ENCODE peak calls at places on chromosomes 11 and 22, in nine cellular contexts. R is iris pigment epithelial cell; E is EL; D is activated naive CD4-positive, alpha-beta T cell treated with anti-CD3 and anti-CD28 coated beads, Interleukin-2, amount 10 ng/mL, durations not matched to agents 7 days and 5 days; Q is T follicular helper cell; W is Kasumi-1; P is ovary; S is hypothalamus; X is C1 segment of cervical spinal cord. Z is an unnamed sample.

GRCh38 chr11:14073821-14074529 is 111.5 kb downstream of the SPON1 start:
- DNase-seq in X (no peak), P (no peak), W (no peak), R (no peak), D (no peak), S (no peak), Q (no peak), E (no peak), Z (no peak)

GRCh38 chr22:21067901-21068680 is 22.3 kb downstream of the LRRC74B start:
- DNase-seq in S (no peak), D (no peak), Q (no peak), P (no peak), R (no peak), X (no peak), E (no peak), W (no peak), Z (no peak)

GRCh38 chr22:17773606-17774205 is 563 bp downstream of the BID start:
- DNase-seq in S (no peak), Q (peak; percentile 30), D (peak; percentile 74), W (peak; percentile 40), R (peak; percentile 62), P (peak; percentile 57), X (no peak), E (peak; percentile 57), Z (peak; percentile 53)

GRCh38 chr11:8794677-8795103 is 112.1 kb downstream of the RPL27A start:
- DNase-seq in W (no peak), D (no peak), S (no peak), X (no peak), E (no peak), R (no peak), P (no peak), Q (no peak), Z (no peak)

GRCh38 chr11:114236829-114237228 is 59.4 kb upstream of the NNMT start:
- DNase-seq in R (peak; percentile 79), D (no peak), W (no peak), P (no peak), X (no peak), Q (no peak), E (no peak), S (no peak), Z (no peak)

GRCh38 chr22:27420817-27421361 is 380.7 kb downstream of the MN1 start:
- DNase-seq in S (no peak), X (no peak), E (peak; percentile 92), R (peak; percentile 81), P (peak; percentile 88), Q (no peak), W (no peak), D (no peak), Z (no peak)

GRCh38 chr11:35237860-35238715 is 99.1 kb downstream of the CD44 start:
- DNase-seq in P (no peak), E (peak; percentile 53), D (peak; percentile 58), R (peak; percentile 65), X (peak; percentile 22), S (peak; percentile 6), Q (peak; percentile 25), W (peak; percentile 81), Z (peak; percentile 42)

GRCh38 chr11:45435706-45436105 is 149.6 kb upstream of the SYT13 start:
- DNase-seq in X (no peak), W (no peak), P (no peak), R (no peak), S (no peak), Q (no peak), D (no peak), E (no peak), Z (no peak)

GRCh38 chr11:73157141-73158010 is 15.3 kb upstream of the FCHSD2 start:
- DNase-seq in Q (no peak), S (no peak), W (peak; percentile 47), R (peak; percentile 62), P (peak; percentile 66), X (no peak), E (peak; percentile 93), D (no peak), Z (no peak)

GRCh38 chr11:15638386-15638787 is 523.7 kb downstream of the INSC start:
- DNase-seq in Q (no peak), S (no peak), R (no peak), X (no peak), E (no peak), D (no peak), W (no peak), P (no peak), Z (no peak)

GRCh38 chr22:36900880-36901279 is 12.5 kb upstream of the CSF2RB start:
- DNase-seq in R (no peak), S (no peak), Q (no peak), P (no peak), E (no peak), W (no peak), X (no peak), D (no peak), Z (no peak)

GRCh38 chr22:27761652-27762051 is 39.9 kb downstream of the MN1 start:
- DNase-seq in R (no peak), Q (no peak), E (no peak), W (no peak), X (no peak), P (no peak), S (no peak), D (no peak), Z (no peak)

GRCh38 chr11:1854132-1854948 is 1.5 kb downstream of the LSP1 start:
- DNase-seq in R (no peak), W (no peak), S (no peak), X (no peak), D (no peak), Q (no peak), E (no peak), P (no peak), Z (no peak)

GRCh38 chr11:14012836-14013235 is 50.3 kb downstream of the SPON1 start:
- DNase-seq in E (peak; percentile 16), R (no peak), Q (no peak), P (no peak), X (no peak), S (no peak), D (no peak), W (no peak), Z (no peak)

GRCh38 chr22:29219881-29220670 is 14.4 kb downstream of the EMID1 start:
- DNase-seq in S (no peak), E (no peak), X (no peak), P (peak; percentile 25), W (no peak), R (no peak), Q (no peak), D (no peak), Z (no peak)

GRCh38 chr11:12330491-12331231 is 46.7 kb upstream of the PARVA start:
- DNase-seq in D (no peak), P (no peak), W (no peak), S (peak; percentile 15), Q (no peak), E (no peak), X (peak; percentile 69), R (no peak), Z (no peak)